ENCODE peak calls at places on chromosomes 6 and 20, in five cellular contexts. K, F, A, Z and N are unnamed samples.

GRCh38 chr6:43516367-43516696 is 394 bp downstream of the YIPF3 start:
- DNase-seq in K (no peak), F (no peak), Z (no peak), A (no peak), N (no peak)

GRCh38 chr6:53866231-53866630 is 71.4 kb downstream of the LRRC1 start:
- DNase-seq in K (no peak), A (no peak), F (no peak), Z (no peak), N (no peak)

GRCh38 chr6:53648571-53648970 is 17.0 kb downstream of the KLHL31 start:
- DNase-seq in K (no peak), Z (no peak), A (no peak), F (no peak), N (no peak)

GRCh38 chr6:115768469-115768868 is 292.2 kb downstream of the FRK start:
- DNase-seq in Z (no peak), K (no peak), F (no peak), A (no peak), N (no peak)

GRCh38 chr20:25039697-25040437 is 18.1 kb downstream of the ACSS1 start:
- DNase-seq in F (peak), K (no peak), Z (peak), A (no peak), N (no peak)

GRCh38 chr6:38234141-38234540 is 405.6 kb downstream of the BTBD9 start:
- DNase-seq in A (no peak), K (no peak), F (no peak), Z (no peak), N (no peak)

GRCh38 chr6:49676671-49677281 is 36.6 kb downstream of the CRISP2 start:
- DNase-seq in F (no peak), A (no peak), Z (peak), K (no peak), N (peak)

GRCh38 chr6:101605426-101605825 is 211.9 kb downstream of the GRIK2 start:
- DNase-seq in A (no peak), F (peak), Z (no peak), K (no peak), N (no peak)

GRCh38 chr6:44133003-44133931 is 5.9 kb downstream of the TMEM63B start:
- DNase-seq in Z (peak), A (peak), K (no peak), F (no peak), N (peak)

GRCh38 chr20:61558726-61559125 is 306.7 kb downstream of the CDH4 start:
- DNase-seq in Z (peak), F (no peak), A (no peak), K (no peak), N (peak)

GRCh38 chr20:49615401-49616153 is 47.6 kb upstream of the PTGIS start:
- DNase-seq in A (no peak), K (no peak), F (peak), Z (no peak), N (peak)

GRCh38 chr20:56826306-56826970 is 197.3 kb downstream of the TFAP2C start:
- DNase-seq in Z (no peak), A (no peak), K (no peak), F (no peak), N (no peak)

GRCh38 chr20:44664127-44664526 is 12.6 kb upstream of the ADA start:
- DNase-seq in F (no peak), Z (no peak), A (no peak), K (no peak), N (no peak)

GRCh38 chr6:683742-684440 is 9.0 kb downstream of the EXOC2 start:
- DNase-seq in F (no peak), K (no peak), Z (no peak), A (peak), N (no peak)

GRCh38 chr20:11229772-11230171 is 556.0 kb upstream of the JAG1 start:
- DNase-seq in A (no peak), K (no peak), Z (peak), F (no peak), N (peak)

GRCh38 chr6:159608961-159609673 is 83.9 kb downstream of the SOD2 start:
- DNase-seq in A (no peak), F (no peak), Z (peak), K (peak), N (peak)

GRCh38 chr6:128655978-128656498 is 135.6 kb upstream of the PTPRK start:
- DNase-seq in F (no peak), K (no peak), A (no peak), Z (peak), N (peak)

GRCh38 chr6:10425177-10425972 is 10.5 kb upstream of the TFAP2A start:
- DNase-seq in A (no peak), K (no peak), Z (no peak), F (no peak), N (no peak)

GRCh38 chr6:79702701-79703100 is 71.6 kb downstream of the SH3BGRL2 start:
- DNase-seq in Z (no peak), A (no peak), K (no peak), F (no peak), N (no peak)

GRCh38 chr6:34143884-34144580 is 1.9 kb downstream of the GRM4 start:
- DNase-seq in F (peak), A (peak), K (no peak), Z (no peak), N (no peak)

GRCh38 chr6:20866038-20866437 is 331.8 kb downstream of the CDKAL1 start:
- DNase-seq in A (no peak), F (no peak), K (no peak), Z (no peak), N (no peak)

GRCh38 chr6:20542927-20543602 is 8.8 kb downstream of the CDKAL1 start:
- DNase-seq in K (peak), F (no peak), Z (peak), A (peak), N (peak)

GRCh38 chr6:117079946-117080345 is 185.4 kb upstream of the VGLL2 start:
- DNase-seq in A (no peak), Z (no peak), K (no peak), F (no peak), N (no peak)

GRCh38 chr20:19940945-19941590 is 76.1 kb upstream of the NAA20 start:
- DNase-seq in Z (no peak), A (no peak), K (no peak), F (no peak), N (no peak)

GRCh38 chr20:35368616-35369423 is 43.0 kb downstream of the UQCC1 start:
- DNase-seq in Z (no peak), F (no peak), K (no peak), A (no peak), N (no peak)

GRCh38 chr6:36839819-36840379 is 655 bp upstream of the CPNE5 start:
- DNase-seq in F (peak), K (peak), A (peak), Z (no peak), N (no peak)

GRCh38 chr6:57303931-57304681 is 13.3 kb upstream of the PRIM2 start:
- DNase-seq in F (no peak), A (no peak), Z (no peak), K (no peak), N (no peak)

GRCh38 chr20:20603339-20603990 is 109.0 kb downstream of the RALGAPA2 start:
- DNase-seq in A (peak), K (peak), F (no peak), Z (peak), N (peak)